ENCODE peak calls at places on chromosomes 4 and X, in five cellular contexts. G is SK-N-SH; L is CD8-positive, alpha-beta T cell; Z is cardiac fibroblast; S is breast epithelium. P is an unnamed sample.
A peak's percentile ranks its signal among the peaks of the same experiment; 100 is the strongest.

GRCh38 chr4:37243061-37243460 is 1.5 kb upstream of the NWD2 start:
- DNase-seq in G (no peak), Z (no peak), S (no peak), L (no peak), P (no peak)

GRCh38 chr4:144701683-144702233 is 55.8 kb downstream of the HHIP start:
- DNase-seq in Z (peak; percentile 50), L (no peak), S (no peak), G (no peak), P (no peak)

GRCh38 chr4:15778191-15778741 is at the start of gene CD38:
- DNase-seq in G (peak; percentile 78), L (no peak), Z (no peak), S (no peak), P (no peak)

GRCh38 chrX:17525762-17526555 is 151.0 kb downstream of the NHS start:
- DNase-seq in S (no peak), L (no peak), Z (no peak), G (no peak), P (no peak)

GRCh38 chr4:19857405-19857804 is 394.3 kb upstream of the SLIT2 start:
- DNase-seq in S (no peak), G (no peak), L (no peak), Z (peak; percentile 20), P (no peak)

GRCh38 chr4:141058739-141059507 is 74.3 kb downstream of the RNF150 start:
- DNase-seq in Z (peak; percentile 73), G (no peak), L (no peak), S (no peak), P (no peak)

GRCh38 chrX:143340190-143340589 is 177.1 kb downstream of the SPANXN3 start:
- DNase-seq in G (peak; percentile 2), Z (no peak), L (no peak), S (no peak), P (no peak)

GRCh38 chr4:119098306-119098705 is 37.3 kb upstream of the MYOZ2 start:
- DNase-seq in L (no peak), G (no peak), S (no peak), Z (no peak), P (no peak)

GRCh38 chr4:4658051-4658450 is 116.2 kb upstream of the STX18 start:
- DNase-seq in L (no peak), G (no peak), Z (no peak), S (no peak), P (no peak)

GRCh38 chr4:13415068-13415785 is 68.9 kb downstream of the RAB28 start:
- DNase-seq in Z (no peak), L (no peak), S (no peak), G (no peak), P (no peak)

GRCh38 chr4:4440333-4441061 is 53.6 kb downstream of the NSG1 start:
- DNase-seq in G (no peak), L (no peak), Z (no peak), S (no peak), P (no peak)

GRCh38 chr4:158813113-158813512 is 44.3 kb downstream of the FNIP2 start:
- DNase-seq in G (no peak), S (no peak), L (no peak), Z (no peak), P (no peak)

GRCh38 chr4:158812543-158812942 is 43.7 kb downstream of the FNIP2 start:
- DNase-seq in S (no peak), Z (no peak), G (no peak), L (no peak), P (no peak)

GRCh38 chr4:158812133-158812532 is 43.3 kb downstream of the FNIP2 start:
- DNase-seq in L (no peak), G (no peak), S (no peak), Z (no peak), P (no peak)

GRCh38 chr4:158814636-158815035 is 45.8 kb downstream of the FNIP2 start:
- DNase-seq in Z (peak; percentile 64), L (no peak), S (no peak), G (no peak), P (no peak)

DNA sequence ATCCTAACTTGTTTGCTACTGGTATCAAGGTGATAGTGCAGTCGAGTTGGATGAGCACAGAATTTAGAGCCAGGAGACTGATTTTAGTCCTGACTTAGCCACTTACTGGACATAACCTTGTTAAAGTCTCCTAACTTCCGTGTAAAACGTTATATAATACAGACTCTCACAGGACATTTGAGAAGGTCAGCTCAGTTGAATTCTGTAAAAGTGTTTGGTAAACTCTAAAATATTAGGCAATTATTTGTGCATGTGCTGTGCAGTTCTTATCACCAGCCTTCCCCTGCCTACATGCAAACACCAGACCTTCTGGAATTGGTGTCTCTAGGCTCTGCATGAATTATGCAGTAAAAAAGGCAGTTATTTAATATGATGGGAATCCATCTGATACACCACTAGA is 45.4 kb downstream of the FNIP2 start:
- DNase-seq in L (no peak), Z (no peak), G (no peak), S (no peak), P (no peak)
- TF ChIP-seq CTCF in L (no peak), Z (no peak), G (no peak), S (no peak), P (no peak)

DNA sequence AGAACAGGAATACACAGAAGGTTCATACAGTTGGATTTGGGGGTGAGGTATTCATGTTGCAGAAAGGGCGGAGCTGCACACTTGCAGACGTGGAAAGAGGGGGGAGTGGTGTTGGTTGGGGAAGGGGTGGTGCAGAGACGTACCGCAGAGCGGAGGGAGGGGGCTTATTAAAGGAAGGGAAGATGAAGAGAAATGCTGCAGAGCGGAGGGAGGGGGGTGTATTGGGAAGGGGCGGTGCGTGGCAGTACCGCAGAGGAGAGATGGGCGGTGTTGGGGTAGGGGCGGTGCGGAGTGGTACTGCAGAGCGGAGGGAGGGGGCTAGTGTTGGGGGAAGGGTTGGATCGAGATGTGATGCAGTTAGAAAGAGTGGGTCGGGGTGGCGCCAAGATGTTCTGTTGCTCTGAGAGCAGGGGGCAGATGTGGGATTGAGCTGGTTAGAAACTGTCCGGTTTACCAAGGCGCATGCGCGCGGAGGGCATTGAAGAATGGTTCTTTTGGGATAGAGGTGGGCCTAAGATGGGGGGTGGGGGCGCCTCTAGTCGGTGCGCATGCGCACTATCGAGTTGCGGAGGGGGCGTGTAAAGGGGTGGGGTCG is 900 bp downstream of the TRO start:
- DNase-seq in L (peak; percentile 53), Z (peak; percentile 57), S (no peak), G (peak; percentile 83), P (peak; percentile 64)
- H3K4me3 ChIP-seq in L (peak overlapping the region; percentile 62), Z (peak overlapping the region; percentile 57), S (peak overlapping the region; percentile 45), G (peak overlapping the region; percentile 76), P (peak overlapping the region; percentile 54)

DNA sequence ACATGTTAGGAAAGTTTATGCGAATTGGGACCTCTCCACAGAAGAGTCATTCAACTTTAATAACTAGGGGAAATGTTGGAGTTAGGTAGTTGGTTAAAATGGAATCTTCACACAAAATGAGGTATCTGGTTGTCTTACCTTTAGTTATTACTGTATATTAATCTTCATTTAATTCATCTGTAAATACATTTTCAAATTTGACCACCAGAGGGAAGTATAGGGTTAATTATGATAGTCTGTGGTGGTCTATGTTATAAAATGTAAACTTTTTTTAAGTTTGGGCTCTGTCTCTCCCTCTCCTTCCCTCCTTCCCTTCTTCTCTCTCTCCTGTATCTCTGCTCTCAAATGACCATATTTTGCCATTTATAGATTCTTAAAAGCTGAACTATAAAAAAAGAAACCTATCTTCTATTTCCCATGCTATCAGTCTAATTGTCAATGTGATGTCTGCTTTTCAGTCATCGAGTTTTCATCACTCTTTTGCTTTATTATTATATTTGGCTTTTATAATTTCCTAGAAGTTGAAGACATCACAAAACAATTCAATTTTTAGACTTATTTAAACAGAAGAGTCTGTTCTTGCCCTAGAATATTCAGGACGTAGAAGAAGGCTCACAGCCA is 49.8 kb downstream of the TMEM144 start:
- DNase-seq in Z (peak; percentile 70), G (no peak), L (no peak), S (no peak), P (no peak)
- TF ChIP-seq CTCF in Z (no peak), G (peak; percentile 68), L (no peak), S (peak; percentile 16), P (no peak)

DNA sequence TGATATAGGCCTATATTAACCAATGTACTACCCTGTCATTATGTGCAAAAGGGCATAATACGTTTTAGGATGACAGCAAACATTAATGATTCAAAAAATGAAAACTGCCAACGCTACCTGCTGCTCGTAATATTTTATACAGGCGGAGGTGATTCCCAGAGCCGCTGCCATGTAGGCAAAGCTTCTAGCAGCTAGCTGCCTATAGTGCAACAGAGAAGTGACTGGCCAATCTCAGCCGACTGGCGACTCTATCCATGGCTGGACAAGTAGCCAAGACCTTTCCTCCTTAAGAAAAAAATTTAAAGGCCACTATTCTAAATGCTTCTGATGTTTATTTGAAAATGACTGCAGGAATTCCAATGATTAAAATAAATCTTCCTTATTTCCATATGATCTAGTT is 1.9 kb downstream of the PPARGC1A start:
- DNase-seq in S (no peak), Z (no peak), G (no peak), L (no peak), P (no peak)
- H3K4me3 ChIP-seq in S (peak overlapping the region; percentile 42), Z (peak overlapping the region; percentile 47), G (peak overlapping the region; percentile 47), L (no peak overlapping the region), P (no peak overlapping the region)

GRCh38 chrX:15758140-15758539 is 20.1 kb downstream of the CA5B start:
- DNase-seq in L (peak; percentile 33), G (no peak), Z (no peak), S (no peak), P (no peak)

DNA sequence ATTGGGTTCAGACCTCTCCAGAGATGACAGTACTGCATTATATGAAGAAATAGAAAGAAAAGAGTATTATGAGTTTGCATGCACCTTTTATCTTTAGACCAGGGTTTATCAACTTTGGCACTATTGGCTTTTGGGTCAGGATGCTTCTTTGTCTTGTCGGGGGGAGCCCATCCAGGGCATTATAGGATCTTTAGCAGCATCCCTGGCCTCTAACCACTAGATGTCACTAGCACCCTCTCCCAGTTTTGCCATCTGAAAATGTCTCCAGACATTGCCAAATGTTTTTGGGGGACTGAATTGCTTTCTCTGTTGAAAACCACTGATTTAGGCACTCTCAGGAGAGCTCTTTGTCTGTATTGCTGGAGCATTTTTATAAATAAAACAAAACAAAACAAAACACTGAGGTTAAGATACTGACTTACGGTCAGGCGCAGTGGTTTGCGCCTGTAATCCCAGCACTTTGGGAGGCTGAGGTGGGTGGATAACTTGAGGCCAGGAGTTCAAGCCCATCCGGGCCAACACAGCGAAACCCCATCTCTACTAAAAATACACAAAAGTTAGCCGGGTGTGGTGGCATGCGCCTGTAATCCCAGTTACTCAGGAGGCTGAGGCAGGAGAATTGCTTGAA is 23.6 kb downstream of the CA5B start:
- DNase-seq in S (no peak), Z (peak; percentile 44), G (peak; percentile 62), L (no peak), P (peak; percentile 24)
- TF ChIP-seq CTCF in S (no peak), Z (peak; percentile 70), G (peak; percentile 90), L (peak; percentile 32), P (peak; percentile 82)

P was measured in WERI-Rb-1.